ENCODE peak calls at places on chromosomes 7 and 10, in four cellular contexts. R is NCI-H460, D is upper lobe of right lung, O is AG08395. V is an unnamed sample.

GRCh38 chr10:119505131-119505551 is 37.4 kb downstream of the RGS10 start:
- DNase-seq in R (no peak), D (no peak), O (peak; percentile 56), V (no peak)

GRCh38 chr10:6035101-6035834 is 26.9 kb downstream of the IL2RA start:
- DNase-seq in R (no peak), D (no peak), O (no peak), V (peak; percentile 39)

GRCh38 chr7:112788778-112789343 is 1.3 kb downstream of the TMEM168 start:
- DNase-seq in R (no peak), D (no peak), O (no peak), V (no peak)

GRCh38 chr7:106376026-106376799 is 91.4 kb upstream of the NAMPT start:
- DNase-seq in R (no peak), D (no peak), O (no peak), V (no peak)

GRCh38 chr7:149278396-149278795 is 16.4 kb downstream of the ZNF783 start:
- DNase-seq in R (no peak), D (no peak), O (no peak), V (no peak)

GRCh38 chr7:95104739-95105138 is 197.3 kb downstream of the PPP1R9A start:
- DNase-seq in R (no peak), D (no peak), O (no peak), V (no peak)

GRCh38 chr10:17387861-17388503 is 66.4 kb downstream of the ST8SIA6 start:
- DNase-seq in R (no peak), D (no peak), O (peak; percentile 4), V (no peak)

GRCh38 chr7:152144557-152145245 is 119.2 kb downstream of the GALNT11 start:
- DNase-seq in R (no peak), D (no peak), O (no peak), V (no peak)

GRCh38 chr7:15556706-15557105 is 5.1 kb downstream of the AGMO start:
- DNase-seq in R (no peak), D (no peak), O (no peak), V (no peak)

GRCh38 chr10:15725603-15726002 is 5.9 kb upstream of the ITGA8 start:
- DNase-seq in R (peak; percentile 27), D (no peak), O (peak; percentile 81), V (no peak)

GRCh38 chr10:17009228-17009700 is 120.3 kb downstream of the CUBN start:
- DNase-seq in R (no peak), D (no peak), O (peak; percentile 68), V (no peak)

GRCh38 chr10:122171270-122171669 is 99.8 kb upstream of the BTBD16 start:
- DNase-seq in R (no peak), D (peak; percentile 34), O (no peak), V (no peak)

GRCh38 chr7:135385209-135385608 is 124.7 kb downstream of the CNOT4 start:
- DNase-seq in R (peak; percentile 14), D (no peak), O (no peak), V (no peak)

V was measured in cardiac septum.